ENCODE peak calls at places on chromosomes 2 and 18, in eight cellular contexts. F is NT2/D1; E is PC-9; X is CD8-positive, alpha-beta memory T cell; U is heart left ventricle; H is CD4-positive, CD25-positive, alpha-beta regulatory T cell; J is left lung; Q is PC-3. G is an unnamed sample. For H3K36me3, the result is how much of the 10 kb centered on the place peaks cover.

GRCh38 chr2:218886461-218886947 is 5.9 kb downstream of the WNT10A start:
- DNase-seq in E (no peak), Q (no peak), F (no peak), X (no peak), U (no peak), J (no peak), H (no peak), G (no peak)

GRCh38 chr2:173023718-173024117 is 51.9 kb upstream of the MAP3K20 start:
- DNase-seq in H (no peak), U (no peak), J (no peak), F (no peak), Q (no peak), X (no peak), E (no peak), G (no peak)

GRCh38 chr2:198252472-198252871 is 448.1 kb downstream of the PLCL1 start:
- DNase-seq in H (no peak), Q (no peak), X (no peak), J (no peak), F (no peak), E (no peak), U (no peak), G (no peak)

GRCh38 chr2:176137249-176137573 is 7.7 kb downstream of the HOXD8 start:
- DNase-seq in J (no peak), X (no peak), H (no peak), E (no peak), Q (no peak), F (no peak), U (no peak), G (no peak)

GRCh38 chr2:30301551-30301950 is 70.2 kb downstream of the LBH start:
- DNase-seq in H (no peak), F (peak), Q (peak), X (no peak), J (no peak), U (no peak), E (no peak), G (no peak)

GRCh38 chr18:64618390-64618789 is 469.5 kb upstream of the LINC00305 start:
- DNase-seq in H (no peak), E (no peak), F (no peak), J (no peak), Q (no peak), X (no peak), U (no peak), G (no peak)

GRCh38 chr2:55017880-55018279 is 32.4 kb downstream of the RTN4 start:
- DNase-seq in X (no peak), H (no peak), Q (no peak), J (no peak), U (no peak), F (no peak), E (no peak), G (no peak)

GRCh38 chr2:233466991-233467603 is 99.5 kb downstream of the USP40 start:
- DNase-seq in E (no peak), X (no peak), F (no peak), Q (no peak), J (peak), U (no peak), H (no peak), G (no peak)

GRCh38 chr2:55106148-55106547 is 55.9 kb upstream of the RTN4 start:
- DNase-seq in Q (no peak), U (no peak), J (no peak), X (no peak), F (no peak), E (no peak), H (no peak), G (no peak)

GRCh38 chr2:199581935-199582336 is 124.2 kb upstream of the SATB2 start:
- DNase-seq in J (no peak), Q (no peak), X (no peak), U (no peak), H (no peak), E (no peak), F (no peak), G (no peak)

GRCh38 chr2:205685314-205686230 is 3.3 kb downstream of the NRP2 start:
- DNase-seq in F (no peak), E (peak), U (no peak), J (peak), X (no peak), Q (peak), H (no peak), G (no peak)

GRCh38 chr2:73856214-73856613 is 27.5 kb downstream of the STAMBP start:
- DNase-seq in E (no peak), U (no peak), H (no peak), F (no peak), X (no peak), J (no peak), Q (no peak), G (no peak)
- H3K36me3 ChIP-seq in E (under half), U (under half), H (half or more), F (half or more), X (under half), J (under half), Q (under half), G (under half)

GRCh38 chr2:26215833-26216232 is 28.6 kb downstream of the HADHA start:
- DNase-seq in U (no peak), X (no peak), H (no peak), J (no peak), Q (no peak), E (no peak), F (no peak), G (no peak)
- H3K36me3 ChIP-seq in U (under half), X (half or more), H (half or more), J (under half), Q (half or more), E (under half), F (under half), G (under half)

GRCh38 chr2:216344206-216344957 is 27.9 kb downstream of the MARCHF4 start:
- DNase-seq in Q (no peak), U (no peak), X (no peak), J (no peak), F (no peak), H (no peak), E (no peak), G (no peak)
- H3K36me3 ChIP-seq in Q (under half), U (under half), X (under half), J (under half), F (under half), H (under half), E (under half), G (under half)

GRCh38 chr18:22411442-22411841 is 6.3 kb downstream of the CTAGE1 start:
- DNase-seq in H (no peak), U (no peak), E (no peak), Q (no peak), J (no peak), X (no peak), F (no peak), G (no peak)
- H3K36me3 ChIP-seq in H (under half), U (under half), E (under half), Q (under half), J (under half), X (under half), F (under half), G (under half)

G was measured in uterus.